ENCODE peak calls at places on chromosomes 16 and 17, in five cellular contexts. One of them, this sample, is unnamed.
A peak's percentile ranks its signal among the peaks of the same experiment; 100 is the strongest.

GRCh38 chr17:48002208-48002919 is 31.5 kb downstream of the CDK5RAP3 start:
- DNase-seq in H1: no peak
- DNase-seq in IMR-90: peak; percentile 87
- DNase-seq in neuronal stem cell: no peak
- DNase-seq in H9: no peak
- DNase-seq in this sample: peak; percentile 82

GRCh38 chr17:81890447-81891302 is 711 bp downstream of the ALYREF start:
- DNase-seq in H1: no peak
- DNase-seq in H9: peak; percentile 31
- DNase-seq in IMR-90: no peak
- DNase-seq in neuronal stem cell: no peak
- DNase-seq in this sample: peak; percentile 29

GRCh38 chr16:14325921-14326401 is 254.8 kb downstream of the MRTFB start:
- DNase-seq in neuronal stem cell: no peak
- DNase-seq in H9: no peak
- DNase-seq in H1: no peak
- DNase-seq in IMR-90: no peak
- DNase-seq in this sample: no peak

GRCh38 chr16:397736-398332 is 835 bp downstream of the NME4 start:
- DNase-seq in neuronal stem cell: peak; percentile 71
- DNase-seq in IMR-90: peak; percentile 61
- DNase-seq in H9: peak; percentile 92
- DNase-seq in H1: no peak
- DNase-seq in this sample: peak; percentile 91

GRCh38 chr17:65389426-65389825 is 172.0 kb downstream of the AXIN2 start:
- DNase-seq in neuronal stem cell: no peak
- DNase-seq in IMR-90: peak; percentile 20
- DNase-seq in H9: no peak
- DNase-seq in H1: no peak
- DNase-seq in this sample: peak; percentile 30

GRCh38 chr17:4605826-4606225 is 21.5 kb downstream of the SMTNL2 start:
- DNase-seq in IMR-90: peak; percentile 30
- DNase-seq in neuronal stem cell: no peak
- DNase-seq in H1: no peak
- DNase-seq in H9: no peak
- DNase-seq in this sample: peak; percentile 76

GRCh38 chr17:4562000-4562969 is 1.9 kb upstream of the GGT6 start:
- DNase-seq in neuronal stem cell: no peak
- DNase-seq in IMR-90: no peak
- DNase-seq in H1: no peak
- DNase-seq in H9: no peak
- DNase-seq in this sample: no peak

GRCh38 chr16:71441348-71441781 is 489 bp downstream of the TLE7 start:
- DNase-seq in IMR-90: no peak
- DNase-seq in neuronal stem cell: no peak
- DNase-seq in H1: no peak
- DNase-seq in H9: peak; percentile 77
- DNase-seq in this sample: no peak

GRCh38 chr17:75267403-75268232 is 3.4 kb downstream of the MIF4GD start:
- DNase-seq in neuronal stem cell: no peak
- DNase-seq in H1: peak; percentile 67
- DNase-seq in IMR-90: no peak
- DNase-seq in H9: peak; percentile 93
- DNase-seq in this sample: no peak

GRCh38 chr17:33874617-33875060 is 380.4 kb upstream of the CCL2 start:
- DNase-seq in H9: no peak
- DNase-seq in IMR-90: no peak
- DNase-seq in H1: no peak
- DNase-seq in neuronal stem cell: no peak
- DNase-seq in this sample: no peak

GRCh38 chr17:38921756-38922411 is 3.5 kb upstream of the LASP1NB start:
- DNase-seq in IMR-90: no peak
- DNase-seq in neuronal stem cell: no peak
- DNase-seq in H9: no peak
- DNase-seq in H1: no peak
- DNase-seq in this sample: no peak

GRCh38 chr16:68091604-68092261 is 6.6 kb downstream of the NFATC3 start:
- DNase-seq in IMR-90: peak; percentile 72
- DNase-seq in neuronal stem cell: no peak
- DNase-seq in H1: no peak
- DNase-seq in H9: no peak
- DNase-seq in this sample: peak; percentile 41

GRCh38 chr17:63276821-63277220 is 169.3 kb downstream of the CYB561 start:
- DNase-seq in IMR-90: no peak
- DNase-seq in H9: no peak
- DNase-seq in H1: no peak
- DNase-seq in neuronal stem cell: no peak
- DNase-seq in this sample: no peak

GRCh38 chr16:80489173-80489572 is 51.6 kb upstream of the DYNLRB2 start:
- DNase-seq in H9: no peak
- DNase-seq in H1: no peak
- DNase-seq in neuronal stem cell: no peak
- DNase-seq in IMR-90: no peak
- DNase-seq in this sample: no peak

GRCh38 chr16:50467943-50468748 is 80.0 kb upstream of the NKD1 start:
- DNase-seq in H1: no peak
- DNase-seq in H9: peak; percentile 78
- DNase-seq in neuronal stem cell: peak; percentile 62
- DNase-seq in IMR-90: no peak
- DNase-seq in this sample: no peak

GRCh38 chr17:78356163-78356713 is 3.6 kb downstream of the SOCS3 start:
- DNase-seq in H1: peak; percentile 73
- DNase-seq in H9: peak; percentile 92
- DNase-seq in neuronal stem cell: no peak
- DNase-seq in IMR-90: peak; percentile 98
- DNase-seq in this sample: peak; percentile 96

GRCh38 chr17:81923302-81924260 is 4.0 kb downstream of the MAFG start:
- DNase-seq in IMR-90: peak; percentile 72
- DNase-seq in neuronal stem cell: no peak
- DNase-seq in H9: peak; percentile 84
- DNase-seq in H1: no peak
- DNase-seq in this sample: peak; percentile 90

GRCh38 chr17:54967621-54968258 is 714 bp downstream of the COX11 start:
- DNase-seq in H9: no peak
- DNase-seq in H1: no peak
- DNase-seq in IMR-90: peak; percentile 27
- DNase-seq in neuronal stem cell: no peak
- DNase-seq in this sample: peak; percentile 39

GRCh38 chr17:82748756-82749155 is 3.1 kb upstream of the TBCD start:
- DNase-seq in IMR-90: no peak
- DNase-seq in neuronal stem cell: no peak
- DNase-seq in H1: no peak
- DNase-seq in H9: no peak
- DNase-seq in this sample: no peak

GRCh38 chr17:21285164-21286065 is 904 bp downstream of the MAP2K3 start:
- DNase-seq in H9: no peak
- DNase-seq in neuronal stem cell: no peak
- DNase-seq in IMR-90: peak; percentile 51
- DNase-seq in H1: no peak
- DNase-seq in this sample: peak; percentile 81

GRCh38 chr16:82439678-82440293 is 187.0 kb upstream of the CDH13 start:
- DNase-seq in IMR-90: peak; percentile 4
- DNase-seq in H1: no peak
- DNase-seq in H9: peak; percentile 39
- DNase-seq in neuronal stem cell: no peak
- DNase-seq in this sample: peak; percentile 2

GRCh38 chr17:83204230-83204725 is 124.9 kb downstream of the METRNL start:
- DNase-seq in H9: no peak
- DNase-seq in IMR-90: no peak
- DNase-seq in neuronal stem cell: no peak
- DNase-seq in H1: no peak
- DNase-seq in this sample: no peak

GRCh38 chr16:73735018-73735417 is 561.6 kb upstream of the PSMD7 start:
- DNase-seq in neuronal stem cell: no peak
- DNase-seq in IMR-90: peak; percentile 75
- DNase-seq in H1: no peak
- DNase-seq in H9: no peak
- DNase-seq in this sample: peak; percentile 32

GRCh38 chr16:83037884-83038283 is 411.1 kb downstream of the CDH13 start:
- DNase-seq in IMR-90: no peak
- DNase-seq in neuronal stem cell: no peak
- DNase-seq in H1: no peak
- DNase-seq in H9: no peak
- DNase-seq in this sample: no peak

GRCh38 chr17:49016775-49017463 is 19.7 kb downstream of the IGF2BP1 start:
- DNase-seq in H9: peak; percentile 29
- DNase-seq in H1: no peak
- DNase-seq in IMR-90: peak; percentile 80
- DNase-seq in neuronal stem cell: no peak
- DNase-seq in this sample: no peak

GRCh38 chr17:74231846-74232713 is 18.7 kb downstream of the TTYH2 start:
- DNase-seq in neuronal stem cell: no peak
- DNase-seq in H1: no peak
- DNase-seq in H9: no peak
- DNase-seq in IMR-90: no peak
- DNase-seq in this sample: no peak

GRCh38 chr16:88050952-88051660 is 99.9 kb downstream of the BANP start:
- DNase-seq in IMR-90: no peak
- DNase-seq in H1: no peak
- DNase-seq in neuronal stem cell: no peak
- DNase-seq in H9: no peak
- DNase-seq in this sample: no peak

GRCh38 chr17:9811537-9811936 is 10.3 kb downstream of the GSG1L2 start:
- DNase-seq in H1: no peak
- DNase-seq in IMR-90: no peak
- DNase-seq in neuronal stem cell: no peak
- DNase-seq in H9: no peak
- DNase-seq in this sample: no peak

GRCh38 chr16:67547423-67548264 is 14.7 kb upstream of the CTCF start:
- DNase-seq in IMR-90: no peak
- DNase-seq in H1: no peak
- DNase-seq in H9: no peak
- DNase-seq in neuronal stem cell: no peak
- DNase-seq in this sample: no peak

GRCh38 chr16:48499822-48500440 is 110.0 kb downstream of the N4BP1 start:
- DNase-seq in neuronal stem cell: no peak
- DNase-seq in IMR-90: peak; percentile 93
- DNase-seq in H9: no peak
- DNase-seq in H1: no peak
- DNase-seq in this sample: peak; percentile 78

GRCh38 chr16:30874821-30875717 is 18.8 kb downstream of the BCL7C start:
- DNase-seq in H1: no peak
- DNase-seq in IMR-90: peak; percentile 88
- DNase-seq in neuronal stem cell: peak; percentile 87
- DNase-seq in H9: peak; percentile 90
- DNase-seq in this sample: peak; percentile 92
- H2BK120ac ChIP-seq in H1: no peak overlapping the region
- H2BK120ac ChIP-seq in IMR-90: peak overlapping the region; percentile 22
- H2BK120ac ChIP-seq in neuronal stem cell: no peak overlapping the region
- H2BK120ac ChIP-seq in H9: peak overlapping the region; percentile 79
- H2BK120ac ChIP-seq in this sample: peak overlapping the region; percentile 22

DNA sequence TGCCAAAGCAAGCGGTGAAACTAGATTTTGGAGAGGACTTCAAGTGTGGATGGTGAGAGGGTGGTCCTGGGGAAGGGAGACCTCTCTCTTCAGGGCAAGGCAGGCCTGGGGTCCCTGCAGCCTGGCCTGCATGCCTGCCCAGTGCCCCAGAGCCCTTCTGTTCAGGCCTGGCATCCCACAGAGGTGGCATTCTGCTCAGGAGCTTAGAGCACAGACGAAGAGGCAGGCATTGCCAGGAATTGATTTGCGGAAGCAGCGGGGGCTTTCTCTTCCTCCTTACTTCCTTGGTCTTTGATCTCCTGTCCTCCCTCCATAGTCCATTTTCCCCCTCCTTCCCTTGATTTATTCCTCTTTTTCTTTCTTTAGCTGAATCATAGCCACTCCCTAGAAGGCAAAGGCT is 15.4 kb upstream of the PIPOX start:
- DNase-seq in IMR-90: no peak
- DNase-seq in neuronal stem cell: no peak
- DNase-seq in H9: no peak
- DNase-seq in H1: no peak
- DNase-seq in this sample: no peak
- H2AFZ ChIP-seq in IMR-90: no peak overlapping the region
- H2AFZ ChIP-seq in neuronal stem cell: peak overlapping the region; percentile 80
- H2AFZ ChIP-seq in H9: no peak overlapping the region
- H2AFZ ChIP-seq in H1: no peak overlapping the region
- H2AFZ ChIP-seq in this sample: no peak overlapping the region

GRCh38 chr16:23229714-23230113 is 47.2 kb downstream of the SCNN1G start:
- DNase-seq in neuronal stem cell: no peak
- DNase-seq in H9: no peak
- DNase-seq in H1: no peak
- DNase-seq in IMR-90: no peak
- DNase-seq in this sample: no peak
- H2AK5ac ChIP-seq in neuronal stem cell: no peak overlapping the region
- H2AK5ac ChIP-seq in H9: no peak overlapping the region
- H2AK5ac ChIP-seq in H1: no peak overlapping the region
- H2AK5ac ChIP-seq in IMR-90: no peak overlapping the region
- H2AK5ac ChIP-seq in this sample: no peak overlapping the region

GRCh38 chr17:79814966-79815835 is 18.3 kb upstream of the CBX8 start:
- DNase-seq in IMR-90: no peak
- DNase-seq in neuronal stem cell: no peak
- DNase-seq in H1: no peak
- DNase-seq in H9: peak; percentile 68
- DNase-seq in this sample: no peak

GRCh38 chr17:79812206-79812968 is 15.5 kb upstream of the CBX8 start:
- DNase-seq in neuronal stem cell: no peak
- DNase-seq in H1: no peak
- DNase-seq in H9: no peak
- DNase-seq in IMR-90: no peak
- DNase-seq in this sample: no peak

GRCh38 chr17:79812969-79813825 is 16.3 kb upstream of the CBX8 start:
- DNase-seq in neuronal stem cell: no peak
- DNase-seq in H1: no peak
- DNase-seq in H9: peak; percentile 50
- DNase-seq in IMR-90: no peak
- DNase-seq in this sample: no peak

GRCh38 chr17:79814624-79814965 is 17.7 kb upstream of the CBX8 start:
- DNase-seq in neuronal stem cell: no peak
- DNase-seq in IMR-90: no peak
- DNase-seq in H9: peak; percentile 76
- DNase-seq in H1: no peak
- DNase-seq in this sample: no peak

GRCh38 chr17:79813826-79814623 is 17.1 kb upstream of the CBX8 start:
- DNase-seq in H9: peak; percentile 39
- DNase-seq in IMR-90: no peak
- DNase-seq in H1: no peak
- DNase-seq in neuronal stem cell: no peak
- DNase-seq in this sample: no peak
- H2BK120ac ChIP-seq in H9: no peak overlapping the region
- H2BK120ac ChIP-seq in IMR-90: no peak overlapping the region
- H2BK120ac ChIP-seq in H1: no peak overlapping the region
- H2BK120ac ChIP-seq in neuronal stem cell: peak overlapping the region; percentile 22
- H2BK120ac ChIP-seq in this sample: peak overlapping the region; percentile 99

This sample was measured in mesenchymal stem cell.